ENCODE peak calls at places on chromosomes 16 and 17, in five cellular contexts. C is K562, X is H1, A is HepG2, W is GM12878. Z is an unnamed sample.

GRCh38 chr17:9928601-9929341 is 23.7 kb upstream of the RCVRN start:
- DNase-seq in C (peak), X (peak), A (peak), W (no peak), Z (peak)

GRCh38 chr16:56513972-56514371 is 5.9 kb downstream of the BBS2 start:
- DNase-seq in C (peak), X (no peak), A (peak), W (peak), Z (peak)

GRCh38 chr17:66677201-66677981 is 157.5 kb upstream of the CACNG5 start:
- DNase-seq in C (no peak), X (no peak), A (no peak), W (no peak), Z (no peak)

GRCh38 chr17:16199093-16199492 is 16.2 kb downstream of the NCOR1 start:
- DNase-seq in C (no peak), X (no peak), A (no peak), W (no peak), Z (no peak)

GRCh38 chr17:36899250-36900129 is 37.8 kb upstream of the LHX1 start:
- DNase-seq in C (no peak), X (no peak), A (no peak), W (no peak), Z (no peak)

GRCh38 chr17:51000835-51001638 is 119.6 kb downstream of the SPAG9 start:
- DNase-seq in C (peak), X (no peak), A (peak), W (peak), Z (peak)

GRCh38 chr17:6162892-6163291 is 92.7 kb downstream of the WSCD1 start:
- DNase-seq in C (no peak), X (no peak), A (no peak), W (no peak), Z (no peak)

GRCh38 chr16:67939507-67940435 is 3.1 kb upstream of the PSMB10 start:
- DNase-seq in C (no peak), X (no peak), A (no peak), W (no peak), Z (no peak)

GRCh38 chr17:42554250-42555121 is 1.8 kb downstream of the HSD17B1 start:
- DNase-seq in C (peak), X (no peak), A (peak), W (no peak), Z (no peak)

GRCh38 chr16:56669005-56669839 is at the start of gene MT1H:
- DNase-seq in C (no peak), X (no peak), A (no peak), W (no peak), Z (no peak)

GRCh38 chr17:4365628-4366311 is 705 bp downstream of the UBE2G1 start:
- DNase-seq in C (peak), X (no peak), A (no peak), W (no peak), Z (no peak)

GRCh38 chr17:56142325-56142724 is 10.9 kb upstream of the ANKFN1 start:
- DNase-seq in C (no peak), X (no peak), A (no peak), W (no peak), Z (no peak)

GRCh38 chr16:53123753-53124152 is 69.0 kb downstream of the CHD9 start:
- DNase-seq in C (no peak), X (no peak), A (no peak), W (no peak), Z (no peak)

GRCh38 chr17:32722733-32723132 is 154.2 kb downstream of the MYO1D start:
- DNase-seq in C (peak), X (no peak), A (no peak), W (no peak), Z (no peak)

GRCh38 chr17:68396795-68397536 is 60.3 kb downstream of the WIPI1 start:
- DNase-seq in C (no peak), X (no peak), A (no peak), W (no peak), Z (no peak)

GRCh38 chr17:17493249-17493985 is 2.8 kb downstream of the RASD1 start:
- DNase-seq in C (no peak), X (no peak), A (no peak), W (no peak), Z (no peak)

GRCh38 chr17:17493986-17494466 is 2.2 kb downstream of the RASD1 start:
- DNase-seq in C (no peak), X (no peak), A (no peak), W (no peak), Z (no peak)

GRCh38 chr17:17495448-17496188 is 577 bp downstream of the RASD1 start:
- DNase-seq in C (no peak), X (no peak), A (no peak), W (no peak), Z (no peak)

GRCh38 chr17:17496189-17497064 is at the start of gene RASD1:
- DNase-seq in C (peak), X (no peak), A (peak), W (no peak), Z (no peak)

GRCh38 chr17:17494499-17495447 is 1.4 kb downstream of the RASD1 start:
- DNase-seq in C (no peak), X (no peak), A (no peak), W (no peak), Z (no peak)
- H3K4me2 ChIP-seq in C (no peak), X (peak), A (peak), W (peak), Z (no peak)

GRCh38 chr16:369866-370436 is 387 bp downstream of the MRPL28 start:
- DNase-seq in C (peak), X (no peak), A (no peak), W (no peak), Z (no peak)
- TF ChIP-seq ZNF274 in C (no peak), X (no peak), A (no peak), W (no peak), Z (no peak)

GRCh38 chr17:1182831-1183578 is 3.2 kb upstream of the ABR start:
- DNase-seq in C (no peak), X (no peak), A (no peak), W (no peak), Z (no peak)

GRCh38 chr17:1186214-1186820 is 6.5 kb upstream of the ABR start:
- DNase-seq in C (no peak), X (no peak), A (no peak), W (no peak), Z (no peak)

GRCh38 chr17:1181769-1182137 is 2.0 kb upstream of the ABR start:
- DNase-seq in C (no peak), X (no peak), A (no peak), W (no peak), Z (no peak)

GRCh38 chr17:1188812-1189211 is 9.0 kb upstream of the ABR start:
- DNase-seq in C (no peak), X (no peak), A (no peak), W (no peak), Z (no peak)

DNA sequence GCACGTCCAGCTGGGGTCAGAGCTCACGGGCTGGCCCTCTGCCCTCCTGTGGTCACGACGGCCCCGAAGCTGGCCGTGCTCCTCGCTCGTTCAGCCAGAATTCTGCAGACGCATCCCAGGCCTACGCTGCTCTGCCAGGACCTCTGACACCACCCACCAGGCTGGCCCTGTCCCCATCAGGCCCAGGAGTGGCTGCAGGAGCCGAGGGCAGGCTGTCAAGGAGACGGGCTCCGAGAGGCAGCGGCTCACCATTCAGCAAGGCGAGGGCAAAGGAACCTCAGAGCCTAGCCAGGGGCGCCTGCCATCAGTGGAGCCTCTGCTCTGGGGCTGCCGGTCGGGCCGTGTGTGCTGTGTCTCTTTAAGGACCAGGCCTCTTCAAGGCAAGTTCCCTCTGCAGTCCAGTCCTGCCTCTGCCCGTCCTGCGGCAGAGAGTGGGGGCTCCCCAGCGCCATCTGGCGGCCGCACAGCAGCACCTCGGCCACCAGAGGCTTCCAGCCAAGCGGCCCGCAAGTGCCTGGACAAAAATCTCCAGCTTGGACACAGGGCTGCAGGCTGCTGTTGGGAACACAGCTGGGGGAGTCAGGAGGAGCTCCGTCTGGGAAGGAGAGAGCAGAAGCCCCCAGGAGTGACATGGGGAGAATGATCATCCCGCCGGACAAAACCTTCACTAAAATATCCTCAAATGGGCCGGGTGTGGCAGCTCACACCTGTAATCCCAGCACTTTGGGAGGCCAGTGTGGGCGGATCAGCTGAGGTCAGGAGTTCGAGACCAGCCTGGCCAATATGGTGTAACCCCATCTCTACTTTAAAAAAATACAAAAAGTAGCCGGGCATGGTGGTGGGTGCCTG is 7.4 kb upstream of the ABR start:
- DNase-seq in C (peak), X (no peak), A (peak), W (no peak), Z (peak)
- H3K4me2 ChIP-seq in C (no peak), X (peak), A (peak), W (peak), Z (peak)

GRCh38 chr17:1782171-1782567 is 20.3 kb downstream of the SERPINF1 start:
- DNase-seq in C (no peak), X (no peak), A (no peak), W (no peak), Z (no peak)

GRCh38 chr17:1785925-1786324 is 24.1 kb downstream of the SERPINF1 start:
- DNase-seq in C (no peak), X (no peak), A (no peak), W (no peak), Z (no peak)

GRCh38 chr17:1783271-1783670 is 21.4 kb downstream of the SERPINF1 start:
- DNase-seq in C (no peak), X (no peak), A (no peak), W (no peak), Z (no peak)

GRCh38 chr17:1786708-1787107 is 24.8 kb downstream of the SERPINF1 start:
- DNase-seq in C (no peak), X (no peak), A (no peak), W (no peak), Z (no peak)

DNA sequence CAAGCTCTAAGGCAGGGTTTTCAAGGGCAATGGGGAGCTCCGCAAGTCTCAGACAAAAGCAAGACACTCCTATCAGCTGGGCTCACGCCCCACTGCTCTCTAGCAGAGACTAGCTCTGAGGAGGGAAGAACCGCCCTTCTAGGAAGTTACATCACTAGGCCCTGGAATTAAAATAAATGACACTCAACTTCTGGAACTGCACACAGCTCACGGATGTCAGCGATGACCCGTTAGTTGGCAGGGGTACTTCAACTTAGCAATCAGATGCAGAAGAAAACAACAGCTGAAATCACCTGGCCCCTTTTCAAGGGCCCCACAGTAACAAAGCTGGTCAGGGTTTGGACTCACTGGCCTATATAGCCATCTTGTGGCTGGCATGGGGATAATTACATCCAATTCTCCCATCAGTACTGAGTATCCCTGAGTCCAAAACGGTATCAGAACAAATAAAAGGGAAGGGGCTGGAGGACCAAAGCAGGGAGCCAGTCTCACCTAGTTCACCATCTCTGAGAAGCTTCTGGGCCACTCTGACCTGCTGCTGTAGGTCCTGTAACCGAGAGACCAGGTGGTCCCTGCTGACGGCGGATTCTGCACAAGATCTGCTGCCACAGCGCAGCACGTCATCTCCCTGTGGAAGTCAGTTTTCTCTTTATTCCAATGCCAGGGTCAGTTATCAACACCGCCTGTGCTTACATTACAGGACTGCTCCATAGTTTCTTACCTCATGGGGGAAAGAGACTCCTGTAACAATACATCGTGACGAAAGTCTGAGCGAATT is 22.2 kb downstream of the SERPINF1 start:
- DNase-seq in C (peak), X (no peak), A (peak), W (no peak), Z (peak)
- TF ChIP-seq ZNF274 in C (no peak), X (no peak), A (no peak), W (no peak), Z (no peak)

DNA sequence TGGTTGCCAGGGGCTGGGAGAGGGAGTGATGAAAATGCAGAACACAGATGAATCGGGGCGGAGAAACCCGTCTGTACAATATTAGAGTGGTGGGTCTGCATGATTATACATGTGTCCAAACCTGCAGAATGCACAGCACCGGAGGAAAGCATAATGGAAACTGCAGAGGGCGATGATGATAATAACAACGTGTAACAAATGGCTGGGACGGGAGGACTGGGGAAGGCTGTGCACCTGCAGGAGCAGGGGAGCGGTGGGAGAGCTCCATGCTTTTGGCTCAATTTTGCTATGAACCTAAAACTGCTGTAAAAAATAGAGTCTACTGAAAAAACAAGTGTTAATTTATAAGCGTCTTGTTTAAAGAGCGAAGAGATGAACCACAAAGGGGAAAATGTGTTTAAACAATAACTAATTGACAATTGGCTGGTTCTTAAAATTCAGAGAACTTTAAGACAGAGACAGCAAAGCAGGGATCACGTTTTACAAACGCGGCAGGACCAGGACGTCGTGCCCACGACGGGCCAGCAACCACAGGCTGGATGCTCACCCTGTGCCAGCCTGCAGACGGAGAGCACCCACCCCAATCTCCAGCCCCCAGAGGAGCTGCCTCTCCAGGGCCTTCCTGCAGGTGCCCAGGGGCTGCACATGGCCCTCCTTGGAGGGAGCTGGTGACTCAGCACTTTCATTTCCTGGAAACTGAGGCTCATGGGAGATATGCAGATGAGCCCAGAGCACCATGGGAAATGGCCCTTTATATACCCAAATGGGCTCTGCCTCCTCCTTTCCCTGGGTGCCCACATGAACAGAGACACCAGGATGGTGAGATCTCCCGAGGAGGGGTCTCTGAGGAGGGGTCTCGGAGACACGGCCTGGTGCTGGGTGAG is at the start of gene TEX19:
- DNase-seq in C (peak), X (no peak), A (no peak), W (no peak), Z (no peak)
- H3K4me2 ChIP-seq in C (peak), X (no peak), A (peak), W (no peak), Z (peak)

GRCh38 chr16:86520317-86521210 is 10.2 kb downstream of the FOXF1 start:
- DNase-seq in C (peak), X (no peak), A (no peak), W (no peak), Z (no peak)

GRCh38 chr16:86517652-86518258 is 7.4 kb downstream of the FOXF1 start:
- DNase-seq in C (peak), X (no peak), A (peak), W (no peak), Z (peak)

GRCh38 chr16:86521236-86522197 is 11.2 kb downstream of the FOXF1 start:
- DNase-seq in C (peak), X (no peak), A (no peak), W (no peak), Z (no peak)

GRCh38 chr16:86519007-86519648 is 8.8 kb downstream of the FOXF1 start:
- DNase-seq in C (no peak), X (no peak), A (no peak), W (no peak), Z (no peak)

DNA sequence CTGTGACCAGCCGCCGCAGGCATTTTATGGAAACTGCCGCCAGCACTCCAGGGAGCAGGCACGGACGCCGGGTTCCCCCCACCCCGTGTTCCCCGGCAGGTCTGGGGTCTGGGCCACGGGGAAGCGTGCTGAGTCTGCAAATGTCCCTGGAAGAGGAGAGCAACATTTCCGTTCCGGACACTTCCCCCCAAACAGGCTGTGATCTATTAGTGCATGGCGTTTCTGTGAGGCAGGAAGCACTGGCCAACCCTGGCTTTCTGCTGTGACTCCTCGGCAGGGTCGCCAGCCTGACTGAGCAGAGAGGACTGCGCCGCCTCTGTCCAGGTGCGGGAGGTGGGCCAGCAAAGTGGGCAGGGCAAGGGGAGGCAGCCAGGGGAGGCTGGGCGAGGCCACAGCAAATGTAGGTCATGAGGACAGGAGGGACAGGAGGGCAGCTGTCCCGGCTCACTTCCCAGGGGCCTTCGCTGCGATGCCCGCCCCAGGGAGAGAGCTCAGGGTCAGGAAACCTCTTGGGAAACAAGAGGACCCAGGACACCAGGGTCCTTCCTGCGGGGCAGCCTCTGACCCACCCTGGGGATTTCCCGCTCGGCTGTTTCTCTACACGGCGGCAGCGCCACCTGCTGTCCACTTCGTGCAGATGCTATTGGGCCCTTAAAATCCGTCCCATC is 9.5 kb downstream of the FOXF1 start:
- DNase-seq in C (peak), X (no peak), A (peak), W (no peak), Z (peak)
- TF ChIP-seq ZNF274 in C (no peak), X (no peak), A (no peak), W (no peak), Z (no peak)

GRCh38 chr16:73012341-73012740 is 35.6 kb downstream of the ZFHX3 start:
- DNase-seq in C (no peak), X (no peak), A (no peak), W (no peak), Z (no peak)

GRCh38 chr16:73016488-73016830 is 31.5 kb downstream of the ZFHX3 start:
- DNase-seq in C (no peak), X (no peak), A (no peak), W (no peak), Z (no peak)

GRCh38 chr16:73015612-73016487 is 32.1 kb downstream of the ZFHX3 start:
- DNase-seq in C (no peak), X (no peak), A (peak), W (peak), Z (peak)

GRCh38 chr16:73013974-73014373 is 34.0 kb downstream of the ZFHX3 start:
- DNase-seq in C (no peak), X (no peak), A (no peak), W (no peak), Z (no peak)

GRCh38 chr16:73014768-73015167 is 33.2 kb downstream of the ZFHX3 start:
- DNase-seq in C (no peak), X (no peak), A (no peak), W (no peak), Z (no peak)
- H3K4me2 ChIP-seq in C (no peak), X (no peak), A (no peak), W (no peak), Z (no peak)

DNA sequence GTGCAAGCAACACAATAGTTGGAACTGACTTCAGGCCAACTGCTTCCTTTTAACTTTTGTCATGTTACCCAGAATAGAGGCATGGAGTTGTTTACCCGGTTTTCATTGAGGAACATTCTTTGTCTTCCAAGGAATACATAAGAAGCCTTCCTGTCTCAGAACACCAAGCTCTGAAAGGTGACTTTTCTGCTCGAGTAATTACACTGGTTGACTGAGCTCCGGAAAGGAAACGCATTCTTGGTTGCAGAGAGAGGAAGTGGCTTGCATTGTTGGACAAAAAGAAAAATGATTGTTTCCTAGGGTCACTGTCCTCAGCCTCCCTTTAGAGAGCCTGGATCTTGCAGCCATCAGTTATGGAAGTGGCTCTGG is 30.8 kb upstream of the SEC14L1 start:
- DNase-seq in C (no peak), X (no peak), A (no peak), W (peak), Z (no peak)
- TF ChIP-seq ZNF274 in C (no peak), X (no peak), A (no peak), W (no peak), Z (no peak)

GRCh38 chr17:80981062-80981902 is 10.4 kb upstream of the CHMP6 start:
- DNase-seq in C (no peak), X (no peak), A (no peak), W (no peak), Z (no peak)
- H3K4me2 ChIP-seq in C (no peak), X (peak), A (peak), W (no peak), Z (peak)

Z was measured in HCT116.